ENCODE peak calls at places on chromosomes 1 and 21, in ten cellular contexts. G is right cardiac atrium, J is Calu3, K is endodermal cell, U is NCI-H446, C is substantia nigra, L is EL, F is pons, M is NCI-H2081 treated with DMSO at 0.1 percent for 48 hours, A is Daoy. S is an unnamed sample.

GRCh38 chr1:8408151-8408839 is 90.4 kb downstream of the SLC45A1 start:
- DNase-seq in G (peak), J (no peak), K (no peak), U (no peak), C (no peak), L (peak), F (no peak), M (no peak), A (peak), S (no peak)

GRCh38 chr1:85264150-85264549 is 4.7 kb upstream of the C1orf52 start:
- DNase-seq in G (no peak), J (no peak), K (no peak), U (no peak), C (no peak), L (peak), F (no peak), M (no peak), A (no peak), S (no peak)

GRCh38 chr1:56190975-56191768 is 388.2 kb downstream of the PLPP3 start:
- DNase-seq in G (no peak), J (no peak), K (no peak), U (no peak), C (no peak), L (peak), F (no peak), M (no peak), A (no peak), S (no peak)

GRCh38 chr1:186540521-186540920 is 79.6 kb upstream of the PDC start:
- DNase-seq in G (peak), J (no peak), K (no peak), U (no peak), C (no peak), L (no peak), F (no peak), M (no peak), A (no peak), S (no peak)

GRCh38 chr1:167454304-167454928 is 63.9 kb downstream of the CD247 start:
- DNase-seq in G (no peak), J (no peak), K (no peak), U (no peak), C (no peak), L (no peak), F (no peak), M (no peak), A (no peak), S (peak)

GRCh38 chr1:77489910-77490309 is 192.5 kb downstream of the ZZZ3 start:
- DNase-seq in G (no peak), J (no peak), K (no peak), U (no peak), C (no peak), L (peak), F (no peak), M (no peak), A (no peak), S (no peak)

GRCh38 chr1:3649342-3650247 is at the start of gene WRAP73:
- DNase-seq in G (peak), J (peak), K (peak), U (peak), C (peak), L (peak), F (peak), M (no peak), A (peak), S (peak)

GRCh38 chr1:159207774-159208459 is 3.2 kb downstream of the ACKR1 start:
- DNase-seq in G (no peak), J (no peak), K (peak), U (no peak), C (no peak), L (no peak), F (peak), M (no peak), A (no peak), S (no peak)

GRCh38 chr1:164716992-164717703 is 158.2 kb downstream of the PBX1 start:
- DNase-seq in G (no peak), J (no peak), K (no peak), U (no peak), C (no peak), L (peak), F (no peak), M (no peak), A (peak), S (no peak)

GRCh38 chr1:72230746-72231145 is 51.6 kb downstream of the NEGR1 start:
- DNase-seq in G (no peak), J (no peak), K (no peak), U (peak), C (no peak), L (peak), F (no peak), M (no peak), A (peak), S (no peak)

GRCh38 chr1:12464627-12465056 is 153.4 kb downstream of the DHRS3 start:
- DNase-seq in G (peak), J (no peak), K (no peak), U (no peak), C (no peak), L (peak), F (no peak), M (no peak), A (peak), S (no peak)

GRCh38 chr1:148385371-148386030 is 97.6 kb downstream of the PPIAL4G start:
- DNase-seq in G (no peak), J (no peak), K (no peak), U (no peak), C (no peak), L (no peak), F (no peak), M (no peak), A (no peak), S (no peak)

GRCh38 chr1:232472485-232473041 is 157.4 kb downstream of the SIPA1L2 start:
- DNase-seq in G (no peak), J (no peak), K (no peak), U (no peak), C (no peak), L (peak), F (no peak), M (no peak), A (no peak), S (no peak)

GRCh38 chr1:57118948-57119637 is 153.3 kb upstream of the C8B start:
- DNase-seq in G (no peak), J (no peak), K (no peak), U (no peak), C (no peak), L (no peak), F (no peak), M (no peak), A (no peak), S (no peak)

GRCh38 chr1:29521846-29522580 is 285.7 kb downstream of the PTPRU start:
- DNase-seq in G (no peak), J (no peak), K (peak), U (no peak), C (no peak), L (no peak), F (no peak), M (no peak), A (no peak), S (peak)

GRCh38 chr21:44763050-44763378 is 38.6 kb downstream of the UBE2G2 start:
- DNase-seq in G (no peak), J (no peak), K (no peak), U (no peak), C (no peak), L (no peak), F (no peak), M (no peak), A (no peak), S (no peak)

GRCh38 chr1:64163972-64164371 is 39.5 kb upstream of the UBE2U start:
- DNase-seq in G (no peak), J (no peak), K (peak), U (no peak), C (no peak), L (peak), F (peak), M (no peak), A (peak), S (no peak)

GRCh38 chr21:25457411-25457810 is 149.9 kb downstream of the MRPL39 start:
- DNase-seq in G (no peak), J (no peak), K (no peak), U (no peak), C (no peak), L (peak), F (peak), M (no peak), A (peak), S (no peak)

GRCh38 chr1:41328780-41329640 is 32.2 kb upstream of the FOXO6 start:
- DNase-seq in G (no peak), J (no peak), K (no peak), U (no peak), C (no peak), L (no peak), F (no peak), M (no peak), A (no peak), S (no peak)